ENCODE peak calls at places on chromosomes 7 and 10, in ten cellular contexts. One of them, this sample, is unnamed.

GRCh38 chr10:47027108-47027811 is 116.0 kb downstream of the PTPN20 start:
- DNase-seq in SJCRH30: no peak
- DNase-seq in AG09309: no peak
- DNase-seq in T-helper 9 cell: no peak
- DNase-seq in mucosa of gallbladder: no peak
- DNase-seq in IMR-90: no peak
- DNase-seq in astrocyte of the spinal cord: no peak
- DNase-seq in hypothalamus: no peak
- DNase-seq in small intestine: no peak
- DNase-seq in NCI-H1092 treated with DMSO at 0.1 percent for 48 hours: no peak
- DNase-seq in this sample: no peak

GRCh38 chr7:150388709-150389531 is 9.8 kb downstream of the ZNF775 start:
- DNase-seq in IMR-90: peak; percentile 65
- DNase-seq in T-helper 9 cell: no peak
- DNase-seq in astrocyte of the spinal cord: peak; percentile 70
- DNase-seq in mucosa of gallbladder: no peak
- DNase-seq in AG09309: no peak
- DNase-seq in NCI-H1092 treated with DMSO at 0.1 percent for 48 hours: no peak
- DNase-seq in hypothalamus: peak; percentile 75
- DNase-seq in SJCRH30: peak; percentile 88
- DNase-seq in small intestine: peak; percentile 51
- DNase-seq in this sample: peak; percentile 84

GRCh38 chr7:4706384-4707032 is 24.4 kb downstream of the FOXK1 start:
- DNase-seq in small intestine: no peak
- DNase-seq in hypothalamus: no peak
- DNase-seq in SJCRH30: no peak
- DNase-seq in T-helper 9 cell: no peak
- DNase-seq in mucosa of gallbladder: no peak
- DNase-seq in AG09309: no peak
- DNase-seq in IMR-90: peak; percentile 64
- DNase-seq in NCI-H1092 treated with DMSO at 0.1 percent for 48 hours: no peak
- DNase-seq in astrocyte of the spinal cord: peak; percentile 45
- DNase-seq in this sample: no peak

GRCh38 chr7:22695476-22696132 is 31.4 kb upstream of the IL6 start:
- DNase-seq in IMR-90: no peak
- DNase-seq in T-helper 9 cell: no peak
- DNase-seq in SJCRH30: no peak
- DNase-seq in AG09309: no peak
- DNase-seq in mucosa of gallbladder: no peak
- DNase-seq in astrocyte of the spinal cord: no peak
- DNase-seq in hypothalamus: no peak
- DNase-seq in small intestine: no peak
- DNase-seq in NCI-H1092 treated with DMSO at 0.1 percent for 48 hours: no peak
- DNase-seq in this sample: no peak

GRCh38 chr10:73209705-73210104 is 37.4 kb downstream of the DNAJC9 start:
- DNase-seq in mucosa of gallbladder: no peak
- DNase-seq in SJCRH30: no peak
- DNase-seq in hypothalamus: no peak
- DNase-seq in NCI-H1092 treated with DMSO at 0.1 percent for 48 hours: no peak
- DNase-seq in T-helper 9 cell: no peak
- DNase-seq in AG09309: peak; percentile 11
- DNase-seq in IMR-90: peak; percentile 70
- DNase-seq in small intestine: no peak
- DNase-seq in astrocyte of the spinal cord: peak; percentile 13
- DNase-seq in this sample: no peak

GRCh38 chr10:12782537-12782936 is 219.0 kb downstream of the CCDC3 start:
- DNase-seq in astrocyte of the spinal cord: no peak
- DNase-seq in mucosa of gallbladder: no peak
- DNase-seq in NCI-H1092 treated with DMSO at 0.1 percent for 48 hours: no peak
- DNase-seq in AG09309: no peak
- DNase-seq in SJCRH30: peak; percentile 71
- DNase-seq in small intestine: peak; percentile 32
- DNase-seq in IMR-90: peak; percentile 29
- DNase-seq in hypothalamus: no peak
- DNase-seq in T-helper 9 cell: peak; percentile 12
- DNase-seq in this sample: peak; percentile 9

GRCh38 chr7:21542891-21543527 is at the start of gene DNAH11:
- DNase-seq in astrocyte of the spinal cord: peak; percentile 19
- DNase-seq in T-helper 9 cell: no peak
- DNase-seq in small intestine: peak; percentile 39
- DNase-seq in IMR-90: no peak
- DNase-seq in SJCRH30: peak; percentile 59
- DNase-seq in hypothalamus: no peak
- DNase-seq in mucosa of gallbladder: no peak
- DNase-seq in NCI-H1092 treated with DMSO at 0.1 percent for 48 hours: peak; percentile 27
- DNase-seq in AG09309: no peak
- DNase-seq in this sample: no peak

GRCh38 chr10:124263726-124264125 is 155.0 kb downstream of the OAT start:
- DNase-seq in astrocyte of the spinal cord: no peak
- DNase-seq in SJCRH30: no peak
- DNase-seq in NCI-H1092 treated with DMSO at 0.1 percent for 48 hours: no peak
- DNase-seq in mucosa of gallbladder: no peak
- DNase-seq in T-helper 9 cell: no peak
- DNase-seq in small intestine: no peak
- DNase-seq in IMR-90: no peak
- DNase-seq in AG09309: no peak
- DNase-seq in hypothalamus: no peak
- DNase-seq in this sample: no peak

GRCh38 chr10:3054183-3054815 is 13.0 kb upstream of the PFKP start:
- DNase-seq in NCI-H1092 treated with DMSO at 0.1 percent for 48 hours: no peak
- DNase-seq in T-helper 9 cell: no peak
- DNase-seq in hypothalamus: no peak
- DNase-seq in small intestine: no peak
- DNase-seq in mucosa of gallbladder: no peak
- DNase-seq in AG09309: no peak
- DNase-seq in IMR-90: peak; percentile 26
- DNase-seq in SJCRH30: no peak
- DNase-seq in astrocyte of the spinal cord: no peak
- DNase-seq in this sample: no peak

GRCh38 chr7:94266278-94266677 is 128.4 kb upstream of the COL1A2 start:
- DNase-seq in small intestine: no peak
- DNase-seq in IMR-90: no peak
- DNase-seq in AG09309: no peak
- DNase-seq in T-helper 9 cell: no peak
- DNase-seq in SJCRH30: no peak
- DNase-seq in NCI-H1092 treated with DMSO at 0.1 percent for 48 hours: no peak
- DNase-seq in mucosa of gallbladder: no peak
- DNase-seq in astrocyte of the spinal cord: no peak
- DNase-seq in hypothalamus: no peak
- DNase-seq in this sample: no peak

GRCh38 chr10:58662314-58662713 is 149.6 kb downstream of the BICC1 start:
- DNase-seq in hypothalamus: no peak
- DNase-seq in AG09309: peak; percentile 82
- DNase-seq in astrocyte of the spinal cord: peak; percentile 91
- DNase-seq in NCI-H1092 treated with DMSO at 0.1 percent for 48 hours: no peak
- DNase-seq in T-helper 9 cell: no peak
- DNase-seq in small intestine: no peak
- DNase-seq in IMR-90: peak; percentile 94
- DNase-seq in mucosa of gallbladder: no peak
- DNase-seq in SJCRH30: no peak
- DNase-seq in this sample: no peak

GRCh38 chr7:44622342-44623151 is 16.1 kb downstream of the OGDH start:
- DNase-seq in small intestine: peak; percentile 87
- DNase-seq in NCI-H1092 treated with DMSO at 0.1 percent for 48 hours: no peak
- DNase-seq in AG09309: no peak
- DNase-seq in hypothalamus: no peak
- DNase-seq in SJCRH30: peak; percentile 32
- DNase-seq in IMR-90: peak; percentile 59
- DNase-seq in astrocyte of the spinal cord: no peak
- DNase-seq in mucosa of gallbladder: no peak
- DNase-seq in T-helper 9 cell: no peak
- DNase-seq in this sample: no peak

GRCh38 chr7:132966731-132967130 is 115.2 kb downstream of the CHCHD3 start:
- DNase-seq in AG09309: no peak
- DNase-seq in T-helper 9 cell: no peak
- DNase-seq in IMR-90: peak; percentile 13
- DNase-seq in astrocyte of the spinal cord: peak; percentile 10
- DNase-seq in SJCRH30: no peak
- DNase-seq in mucosa of gallbladder: no peak
- DNase-seq in hypothalamus: no peak
- DNase-seq in NCI-H1092 treated with DMSO at 0.1 percent for 48 hours: no peak
- DNase-seq in small intestine: peak; percentile 89
- DNase-seq in this sample: no peak

GRCh38 chr10:28201666-28202400 is 101.0 kb downstream of the MPP7 start:
- DNase-seq in small intestine: no peak
- DNase-seq in NCI-H1092 treated with DMSO at 0.1 percent for 48 hours: no peak
- DNase-seq in SJCRH30: no peak
- DNase-seq in hypothalamus: no peak
- DNase-seq in astrocyte of the spinal cord: no peak
- DNase-seq in IMR-90: peak; percentile 65
- DNase-seq in AG09309: no peak
- DNase-seq in T-helper 9 cell: no peak
- DNase-seq in mucosa of gallbladder: no peak
- DNase-seq in this sample: no peak

GRCh38 chr7:7911339-7911738 is 57.3 kb upstream of the GLCCI1 start:
- DNase-seq in IMR-90: peak; percentile 61
- DNase-seq in AG09309: peak; percentile 10
- DNase-seq in hypothalamus: no peak
- DNase-seq in small intestine: no peak
- DNase-seq in SJCRH30: peak; percentile 65
- DNase-seq in T-helper 9 cell: no peak
- DNase-seq in mucosa of gallbladder: no peak
- DNase-seq in NCI-H1092 treated with DMSO at 0.1 percent for 48 hours: no peak
- DNase-seq in astrocyte of the spinal cord: peak; percentile 74
- DNase-seq in this sample: no peak

GRCh38 chr7:119377861-119378260 is 895.1 kb upstream of the KCND2 start:
- DNase-seq in mucosa of gallbladder: no peak
- DNase-seq in AG09309: no peak
- DNase-seq in hypothalamus: no peak
- DNase-seq in SJCRH30: no peak
- DNase-seq in IMR-90: no peak
- DNase-seq in small intestine: no peak
- DNase-seq in astrocyte of the spinal cord: no peak
- DNase-seq in NCI-H1092 treated with DMSO at 0.1 percent for 48 hours: no peak
- DNase-seq in T-helper 9 cell: no peak
- DNase-seq in this sample: no peak

GRCh38 chr7:6186578-6186977 is 85.8 kb downstream of the CYTH3 start:
- DNase-seq in SJCRH30: no peak
- DNase-seq in small intestine: no peak
- DNase-seq in mucosa of gallbladder: no peak
- DNase-seq in IMR-90: peak; percentile 23
- DNase-seq in hypothalamus: no peak
- DNase-seq in astrocyte of the spinal cord: no peak
- DNase-seq in AG09309: no peak
- DNase-seq in NCI-H1092 treated with DMSO at 0.1 percent for 48 hours: no peak
- DNase-seq in T-helper 9 cell: no peak
- DNase-seq in this sample: no peak

GRCh38 chr7:19701471-19701870 is 7.4 kb downstream of the POLR1F start:
- DNase-seq in small intestine: no peak
- DNase-seq in mucosa of gallbladder: no peak
- DNase-seq in astrocyte of the spinal cord: no peak
- DNase-seq in SJCRH30: no peak
- DNase-seq in hypothalamus: no peak
- DNase-seq in T-helper 9 cell: no peak
- DNase-seq in AG09309: no peak
- DNase-seq in IMR-90: no peak
- DNase-seq in NCI-H1092 treated with DMSO at 0.1 percent for 48 hours: peak; percentile 52
- DNase-seq in this sample: no peak

GRCh38 chr7:159030490-159031134 is 114.1 kb downstream of the VIPR2 start:
- DNase-seq in AG09309: no peak
- DNase-seq in mucosa of gallbladder: peak; percentile 27
- DNase-seq in T-helper 9 cell: no peak
- DNase-seq in SJCRH30: no peak
- DNase-seq in IMR-90: no peak
- DNase-seq in astrocyte of the spinal cord: no peak
- DNase-seq in small intestine: peak; percentile 30
- DNase-seq in hypothalamus: no peak
- DNase-seq in NCI-H1092 treated with DMSO at 0.1 percent for 48 hours: peak; percentile 82
- DNase-seq in this sample: no peak

GRCh38 chr7:124480821-124481290 is 284.7 kb downstream of the GPR37 start:
- DNase-seq in small intestine: no peak
- DNase-seq in AG09309: no peak
- DNase-seq in astrocyte of the spinal cord: no peak
- DNase-seq in mucosa of gallbladder: no peak
- DNase-seq in hypothalamus: no peak
- DNase-seq in SJCRH30: no peak
- DNase-seq in NCI-H1092 treated with DMSO at 0.1 percent for 48 hours: no peak
- DNase-seq in T-helper 9 cell: no peak
- DNase-seq in IMR-90: no peak
- DNase-seq in this sample: no peak

GRCh38 chr7:12623885-12624498 is 53.5 kb downstream of the SCIN start:
- DNase-seq in hypothalamus: no peak
- DNase-seq in SJCRH30: no peak
- DNase-seq in mucosa of gallbladder: no peak
- DNase-seq in small intestine: peak; percentile 41
- DNase-seq in AG09309: no peak
- DNase-seq in T-helper 9 cell: no peak
- DNase-seq in IMR-90: peak; percentile 31
- DNase-seq in astrocyte of the spinal cord: peak; percentile 45
- DNase-seq in NCI-H1092 treated with DMSO at 0.1 percent for 48 hours: peak; percentile 57
- DNase-seq in this sample: no peak

GRCh38 chr7:149714081-149714909 is 59.1 kb downstream of the ZNF467 start:
- DNase-seq in SJCRH30: peak; percentile 94
- DNase-seq in IMR-90: peak; percentile 82
- DNase-seq in NCI-H1092 treated with DMSO at 0.1 percent for 48 hours: peak; percentile 90
- DNase-seq in hypothalamus: peak; percentile 80
- DNase-seq in T-helper 9 cell: peak; percentile 95
- DNase-seq in AG09309: no peak
- DNase-seq in mucosa of gallbladder: peak; percentile 90
- DNase-seq in astrocyte of the spinal cord: peak; percentile 90
- DNase-seq in small intestine: peak; percentile 80
- DNase-seq in this sample: peak; percentile 84

GRCh38 chr10:14879801-14880193 is 1.1 kb downstream of the SUV39H2 start:
- DNase-seq in mucosa of gallbladder: no peak
- DNase-seq in T-helper 9 cell: no peak
- DNase-seq in astrocyte of the spinal cord: no peak
- DNase-seq in NCI-H1092 treated with DMSO at 0.1 percent for 48 hours: no peak
- DNase-seq in AG09309: no peak
- DNase-seq in SJCRH30: no peak
- DNase-seq in hypothalamus: no peak
- DNase-seq in IMR-90: no peak
- DNase-seq in small intestine: no peak
- DNase-seq in this sample: no peak

GRCh38 chr7:129434846-129435318 is 650 bp downstream of the STRIP2 start:
- DNase-seq in hypothalamus: no peak
- DNase-seq in NCI-H1092 treated with DMSO at 0.1 percent for 48 hours: peak; percentile 41
- DNase-seq in mucosa of gallbladder: no peak
- DNase-seq in AG09309: no peak
- DNase-seq in astrocyte of the spinal cord: peak; percentile 8
- DNase-seq in IMR-90: peak; percentile 14
- DNase-seq in T-helper 9 cell: no peak
- DNase-seq in small intestine: no peak
- DNase-seq in SJCRH30: peak; percentile 51
- DNase-seq in this sample: peak; percentile 37

GRCh38 chr7:115032986-115033385 is 111.1 kb downstream of the MDFIC start:
- DNase-seq in SJCRH30: no peak
- DNase-seq in small intestine: no peak
- DNase-seq in mucosa of gallbladder: no peak
- DNase-seq in T-helper 9 cell: no peak
- DNase-seq in AG09309: no peak
- DNase-seq in IMR-90: no peak
- DNase-seq in hypothalamus: no peak
- DNase-seq in NCI-H1092 treated with DMSO at 0.1 percent for 48 hours: no peak
- DNase-seq in astrocyte of the spinal cord: no peak
- DNase-seq in this sample: no peak

GRCh38 chr10:84213076-84213475 is 12.3 kb downstream of the LRIT2 start:
- DNase-seq in NCI-H1092 treated with DMSO at 0.1 percent for 48 hours: no peak
- DNase-seq in astrocyte of the spinal cord: no peak
- DNase-seq in AG09309: no peak
- DNase-seq in SJCRH30: no peak
- DNase-seq in mucosa of gallbladder: no peak
- DNase-seq in hypothalamus: no peak
- DNase-seq in small intestine: no peak
- DNase-seq in IMR-90: no peak
- DNase-seq in T-helper 9 cell: no peak
- DNase-seq in this sample: no peak

GRCh38 chr7:34430456-34430855 is 227.6 kb upstream of the NPSR1 start:
- DNase-seq in mucosa of gallbladder: peak; percentile 18
- DNase-seq in AG09309: peak; percentile 51
- DNase-seq in small intestine: no peak
- DNase-seq in IMR-90: peak; percentile 44
- DNase-seq in hypothalamus: no peak
- DNase-seq in NCI-H1092 treated with DMSO at 0.1 percent for 48 hours: no peak
- DNase-seq in astrocyte of the spinal cord: peak; percentile 52
- DNase-seq in SJCRH30: peak; percentile 11
- DNase-seq in T-helper 9 cell: no peak
- DNase-seq in this sample: peak; percentile 44

GRCh38 chr10:74078037-74078436 is 72.6 kb downstream of the AP3M1 start:
- DNase-seq in small intestine: peak; percentile 44
- DNase-seq in SJCRH30: peak; percentile 63
- DNase-seq in mucosa of gallbladder: no peak
- DNase-seq in NCI-H1092 treated with DMSO at 0.1 percent for 48 hours: no peak
- DNase-seq in T-helper 9 cell: no peak
- DNase-seq in hypothalamus: no peak
- DNase-seq in AG09309: no peak
- DNase-seq in astrocyte of the spinal cord: peak; percentile 77
- DNase-seq in IMR-90: peak; percentile 66
- DNase-seq in this sample: no peak